ENCODE peak calls at places on chromosomes 5 and 9, in seven cellular contexts. One of them, this sample, is unnamed.

GRCh38 chr5:99544326-99544725 is 615.5 kb upstream of the CHD1 start:
- DNase-seq in upper lobe of right lung: no peak
- DNase-seq in lung: no peak
- DNase-seq in GM12865: no peak
- DNase-seq in bronchial epithelial cell: no peak
- DNase-seq in left ventricle myocardium inferior: no peak
- DNase-seq in AG10803: no peak
- DNase-seq in this sample: no peak

GRCh38 chr9:106376689-106377088 is 486.3 kb upstream of the ZNF462 start:
- DNase-seq in upper lobe of right lung: no peak
- DNase-seq in left ventricle myocardium inferior: no peak
- DNase-seq in AG10803: no peak
- DNase-seq in bronchial epithelial cell: peak
- DNase-seq in GM12865: no peak
- DNase-seq in lung: no peak
- DNase-seq in this sample: no peak

GRCh38 chr5:73625314-73625904 is 587 bp upstream of the ARHGEF28 start:
- DNase-seq in lung: no peak
- DNase-seq in AG10803: peak
- DNase-seq in GM12865: peak
- DNase-seq in bronchial epithelial cell: no peak
- DNase-seq in left ventricle myocardium inferior: peak
- DNase-seq in upper lobe of right lung: no peak
- DNase-seq in this sample: no peak

GRCh38 chr9:135968083-135968476 is 6.9 kb upstream of the UBAC1 start:
- DNase-seq in lung: no peak
- DNase-seq in AG10803: no peak
- DNase-seq in bronchial epithelial cell: no peak
- DNase-seq in upper lobe of right lung: no peak
- DNase-seq in GM12865: no peak
- DNase-seq in left ventricle myocardium inferior: no peak
- DNase-seq in this sample: no peak

GRCh38 chr5:38555354-38556114 is 912 bp downstream of the LIFR start:
- DNase-seq in AG10803: no peak
- DNase-seq in left ventricle myocardium inferior: no peak
- DNase-seq in bronchial epithelial cell: no peak
- DNase-seq in GM12865: no peak
- DNase-seq in lung: no peak
- DNase-seq in upper lobe of right lung: no peak
- DNase-seq in this sample: no peak

GRCh38 chr5:58002318-58002717 is 457.6 kb downstream of the PLK2 start:
- DNase-seq in upper lobe of right lung: no peak
- DNase-seq in GM12865: no peak
- DNase-seq in AG10803: no peak
- DNase-seq in left ventricle myocardium inferior: no peak
- DNase-seq in bronchial epithelial cell: peak
- DNase-seq in lung: no peak
- DNase-seq in this sample: no peak

GRCh38 chr5:126384985-126385384 is 38.2 kb upstream of the GRAMD2B start:
- DNase-seq in bronchial epithelial cell: peak
- DNase-seq in left ventricle myocardium inferior: no peak
- DNase-seq in GM12865: no peak
- DNase-seq in AG10803: peak
- DNase-seq in lung: no peak
- DNase-seq in upper lobe of right lung: no peak
- DNase-seq in this sample: no peak

GRCh38 chr9:88092699-88093359 is 45.4 kb downstream of the SPATA31C2 start:
- DNase-seq in upper lobe of right lung: no peak
- DNase-seq in AG10803: peak
- DNase-seq in lung: no peak
- DNase-seq in left ventricle myocardium inferior: peak
- DNase-seq in bronchial epithelial cell: no peak
- DNase-seq in GM12865: no peak
- DNase-seq in this sample: no peak

GRCh38 chr5:60701317-60701988 is 1.5 kb upstream of the DEPDC1B start:
- DNase-seq in upper lobe of right lung: no peak
- DNase-seq in bronchial epithelial cell: peak
- DNase-seq in lung: no peak
- DNase-seq in GM12865: no peak
- DNase-seq in left ventricle myocardium inferior: no peak
- DNase-seq in AG10803: no peak
- DNase-seq in this sample: no peak

GRCh38 chr5:115330868-115331267 is 34.4 kb upstream of the CCDC112 start:
- DNase-seq in upper lobe of right lung: no peak
- DNase-seq in lung: no peak
- DNase-seq in left ventricle myocardium inferior: no peak
- DNase-seq in bronchial epithelial cell: no peak
- DNase-seq in GM12865: no peak
- DNase-seq in AG10803: no peak
- DNase-seq in this sample: no peak

GRCh38 chr5:98977723-98978122 is 48.9 kb upstream of the CHD1 start:
- DNase-seq in upper lobe of right lung: no peak
- DNase-seq in bronchial epithelial cell: peak
- DNase-seq in left ventricle myocardium inferior: no peak
- DNase-seq in AG10803: no peak
- DNase-seq in GM12865: no peak
- DNase-seq in lung: peak
- DNase-seq in this sample: no peak

GRCh38 chr9:1296331-1296730 is 246.2 kb downstream of the DMRT2 start:
- DNase-seq in AG10803: no peak
- DNase-seq in left ventricle myocardium inferior: no peak
- DNase-seq in lung: no peak
- DNase-seq in bronchial epithelial cell: peak
- DNase-seq in upper lobe of right lung: no peak
- DNase-seq in GM12865: no peak
- DNase-seq in this sample: no peak

GRCh38 chr5:142432961-142433360 is 108.1 kb upstream of the SPRY4 start:
- DNase-seq in upper lobe of right lung: no peak
- DNase-seq in AG10803: no peak
- DNase-seq in bronchial epithelial cell: no peak
- DNase-seq in left ventricle myocardium inferior: no peak
- DNase-seq in GM12865: no peak
- DNase-seq in lung: no peak
- DNase-seq in this sample: no peak

GRCh38 chr5:139740138-139740992 is 55.2 kb upstream of the PSD2 start:
- DNase-seq in GM12865: peak
- DNase-seq in lung: no peak
- DNase-seq in bronchial epithelial cell: no peak
- DNase-seq in AG10803: no peak
- DNase-seq in left ventricle myocardium inferior: no peak
- DNase-seq in upper lobe of right lung: no peak
- DNase-seq in this sample: no peak

GRCh38 chr9:136939431-136939995 is 5.0 kb downstream of the FBXW5 start:
- DNase-seq in left ventricle myocardium inferior: peak
- DNase-seq in lung: no peak
- DNase-seq in upper lobe of right lung: peak
- DNase-seq in bronchial epithelial cell: no peak
- DNase-seq in GM12865: no peak
- DNase-seq in AG10803: no peak
- DNase-seq in this sample: no peak

GRCh38 chr5:375921-376871 is 54.7 kb downstream of the AHRR start:
- DNase-seq in upper lobe of right lung: peak
- DNase-seq in left ventricle myocardium inferior: no peak
- DNase-seq in bronchial epithelial cell: no peak
- DNase-seq in GM12865: no peak
- DNase-seq in lung: no peak
- DNase-seq in AG10803: no peak
- DNase-seq in this sample: peak

GRCh38 chr9:76756273-76756650 is 8.0 kb upstream of the PCA3 start:
- DNase-seq in bronchial epithelial cell: no peak
- DNase-seq in GM12865: peak
- DNase-seq in left ventricle myocardium inferior: no peak
- DNase-seq in upper lobe of right lung: no peak
- DNase-seq in lung: no peak
- DNase-seq in AG10803: peak
- DNase-seq in this sample: no peak

GRCh38 chr5:153965102-153965645 is 73.5 kb downstream of the FAM114A2 start:
- DNase-seq in left ventricle myocardium inferior: no peak
- DNase-seq in upper lobe of right lung: no peak
- DNase-seq in GM12865: peak
- DNase-seq in lung: peak
- DNase-seq in bronchial epithelial cell: peak
- DNase-seq in AG10803: peak
- DNase-seq in this sample: no peak

GRCh38 chr5:57494104-57495098 is 11.8 kb upstream of the ACTBL2 start:
- DNase-seq in lung: peak
- DNase-seq in upper lobe of right lung: no peak
- DNase-seq in left ventricle myocardium inferior: peak
- DNase-seq in AG10803: peak
- DNase-seq in GM12865: peak
- DNase-seq in bronchial epithelial cell: peak
- DNase-seq in this sample: no peak

GRCh38 chr9:5025416-5025815 is 40.3 kb downstream of the JAK2 start:
- DNase-seq in upper lobe of right lung: no peak
- DNase-seq in AG10803: no peak
- DNase-seq in left ventricle myocardium inferior: no peak
- DNase-seq in lung: no peak
- DNase-seq in GM12865: no peak
- DNase-seq in bronchial epithelial cell: peak
- DNase-seq in this sample: no peak

GRCh38 chr5:133866160-133866902 is 102.1 kb downstream of the C5orf15 start:
- DNase-seq in upper lobe of right lung: peak
- DNase-seq in AG10803: no peak
- DNase-seq in lung: no peak
- DNase-seq in left ventricle myocardium inferior: no peak
- DNase-seq in bronchial epithelial cell: no peak
- DNase-seq in GM12865: no peak
- DNase-seq in this sample: no peak

GRCh38 chr9:38371495-38371894 is 21.0 kb upstream of the ALDH1B1 start:
- DNase-seq in bronchial epithelial cell: peak
- DNase-seq in GM12865: peak
- DNase-seq in lung: no peak
- DNase-seq in left ventricle myocardium inferior: no peak
- DNase-seq in upper lobe of right lung: no peak
- DNase-seq in AG10803: peak
- DNase-seq in this sample: no peak
- TF ChIP-seq CTCF in bronchial epithelial cell: peak
- TF ChIP-seq CTCF in GM12865: peak
- TF ChIP-seq CTCF in lung: no peak
- TF ChIP-seq CTCF in left ventricle myocardium inferior: peak
- TF ChIP-seq CTCF in upper lobe of right lung: peak
- TF ChIP-seq CTCF in AG10803: peak
- TF ChIP-seq CTCF in this sample: peak

DNA sequence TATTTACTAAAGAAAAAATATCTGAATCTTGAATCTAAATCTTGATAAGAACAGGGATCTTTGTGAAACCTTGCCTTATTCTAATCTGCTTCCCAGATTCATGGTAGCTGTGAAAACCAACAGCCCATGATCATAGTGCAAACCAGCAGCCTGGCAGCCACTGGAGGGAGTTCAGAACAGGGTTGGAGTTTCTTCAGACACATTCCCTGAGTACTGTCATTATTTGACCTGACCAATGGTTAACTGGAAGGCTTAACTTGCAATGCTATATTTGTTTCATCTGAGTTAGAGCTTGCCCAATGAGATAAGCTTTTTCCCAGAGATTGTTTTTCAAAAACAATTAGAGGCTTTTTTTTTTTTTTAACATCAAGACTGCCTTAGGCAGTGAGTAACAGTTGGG is 47.8 kb downstream of the LOX start:
- DNase-seq in bronchial epithelial cell: no peak
- DNase-seq in left ventricle myocardium inferior: no peak
- DNase-seq in AG10803: no peak
- DNase-seq in lung: no peak
- DNase-seq in upper lobe of right lung: no peak
- DNase-seq in GM12865: no peak
- DNase-seq in this sample: no peak
- TF ChIP-seq CTCF in bronchial epithelial cell: no peak
- TF ChIP-seq CTCF in left ventricle myocardium inferior: peak
- TF ChIP-seq CTCF in AG10803: no peak
- TF ChIP-seq CTCF in lung: no peak
- TF ChIP-seq CTCF in upper lobe of right lung: no peak
- TF ChIP-seq CTCF in GM12865: no peak
- TF ChIP-seq CTCF in this sample: no peak

DNA sequence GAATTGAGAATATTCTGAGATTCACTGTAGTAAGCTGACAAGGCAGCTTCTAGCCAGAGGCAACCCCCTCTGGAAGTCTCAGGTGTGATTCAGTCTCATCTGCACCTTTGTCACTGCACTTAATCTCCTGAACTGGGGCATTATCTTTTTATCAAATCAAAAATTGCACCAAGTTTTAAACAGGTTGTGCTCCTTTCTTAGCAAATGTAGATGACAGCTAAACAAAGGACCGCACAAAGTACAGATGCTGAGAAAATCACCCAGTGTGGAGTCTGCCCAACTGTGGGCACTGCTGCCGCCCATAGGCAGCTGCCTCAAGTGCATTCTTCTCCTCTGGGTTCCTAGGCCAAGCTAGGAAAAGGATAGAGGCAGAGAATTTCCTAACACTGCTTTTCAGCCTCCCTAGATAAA is 51.1 kb downstream of the STARD4 start:
- DNase-seq in upper lobe of right lung: no peak
- DNase-seq in lung: no peak
- DNase-seq in left ventricle myocardium inferior: no peak
- DNase-seq in bronchial epithelial cell: peak
- DNase-seq in AG10803: no peak
- DNase-seq in GM12865: no peak
- DNase-seq in this sample: no peak
- TF ChIP-seq CTCF in upper lobe of right lung: peak
- TF ChIP-seq CTCF in lung: no peak
- TF ChIP-seq CTCF in left ventricle myocardium inferior: peak
- TF ChIP-seq CTCF in bronchial epithelial cell: peak
- TF ChIP-seq CTCF in AG10803: peak
- TF ChIP-seq CTCF in GM12865: no peak
- TF ChIP-seq CTCF in this sample: peak

GRCh38 chr5:6321078-6321477 is 57.3 kb downstream of the MED10 start:
- DNase-seq in GM12865: no peak
- DNase-seq in AG10803: no peak
- DNase-seq in upper lobe of right lung: no peak
- DNase-seq in left ventricle myocardium inferior: no peak
- DNase-seq in lung: no peak
- DNase-seq in bronchial epithelial cell: no peak
- DNase-seq in this sample: no peak

GRCh38 chr5:6315580-6315979 is 62.8 kb downstream of the MED10 start:
- DNase-seq in GM12865: no peak
- DNase-seq in upper lobe of right lung: no peak
- DNase-seq in left ventricle myocardium inferior: no peak
- DNase-seq in AG10803: no peak
- DNase-seq in lung: no peak
- DNase-seq in bronchial epithelial cell: no peak
- DNase-seq in this sample: no peak

GRCh38 chr5:6317133-6317532 is 61.2 kb downstream of the MED10 start:
- DNase-seq in left ventricle myocardium inferior: no peak
- DNase-seq in bronchial epithelial cell: no peak
- DNase-seq in GM12865: no peak
- DNase-seq in upper lobe of right lung: no peak
- DNase-seq in AG10803: no peak
- DNase-seq in lung: no peak
- DNase-seq in this sample: no peak

GRCh38 chr5:6322163-6322713 is 56.1 kb downstream of the MED10 start:
- DNase-seq in bronchial epithelial cell: no peak
- DNase-seq in lung: no peak
- DNase-seq in upper lobe of right lung: no peak
- DNase-seq in GM12865: no peak
- DNase-seq in AG10803: no peak
- DNase-seq in left ventricle myocardium inferior: no peak
- DNase-seq in this sample: no peak

DNA sequence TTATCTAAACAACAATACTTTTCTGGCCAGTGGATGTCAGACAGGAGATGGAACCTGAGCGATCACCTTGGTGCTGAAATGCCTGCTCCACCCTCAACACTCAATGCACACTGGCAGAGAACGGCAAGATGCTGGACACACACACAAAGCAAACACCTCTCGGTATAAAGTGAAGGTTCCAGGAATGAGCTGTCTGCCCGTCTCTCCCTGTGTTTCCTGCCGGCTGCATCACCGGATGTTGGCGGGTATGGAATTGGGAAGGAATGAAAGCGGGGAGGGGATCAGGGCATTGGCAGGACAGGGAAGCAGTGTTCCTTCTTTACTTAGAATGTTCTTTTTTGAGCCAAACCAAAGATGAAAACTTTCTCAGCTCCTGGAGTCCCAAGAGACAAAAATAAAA is 59.2 kb downstream of the MED10 start:
- DNase-seq in lung: no peak
- DNase-seq in left ventricle myocardium inferior: no peak
- DNase-seq in GM12865: no peak
- DNase-seq in AG10803: no peak
- DNase-seq in bronchial epithelial cell: no peak
- DNase-seq in upper lobe of right lung: no peak
- DNase-seq in this sample: no peak
- TF ChIP-seq CTCF in lung: no peak
- TF ChIP-seq CTCF in left ventricle myocardium inferior: no peak
- TF ChIP-seq CTCF in GM12865: no peak
- TF ChIP-seq CTCF in AG10803: no peak
- TF ChIP-seq CTCF in bronchial epithelial cell: no peak
- TF ChIP-seq CTCF in upper lobe of right lung: no peak
- TF ChIP-seq CTCF in this sample: no peak

This sample was measured in type B pancreatic cell.